ENCODE peak calls at places on chromosomes 4 and X, in nine cellular contexts. One of them, this sample, is unnamed.
A peak's percentile ranks its signal among the peaks of the same experiment; 100 is the strongest.

GRCh38 chr4:79227896-79228295 is 98.0 kb downstream of the NAA11 start:
- DNase-seq in body of pancreas: no peak
- DNase-seq in ACHN: no peak
- DNase-seq in COR-L47: no peak
- DNase-seq in esophagus muscularis mucosa: no peak
- DNase-seq in IMR-90: no peak
- DNase-seq in NCI-H2029: no peak
- DNase-seq in GM18507: no peak
- DNase-seq in sciatic nerve: no peak
- DNase-seq in this sample: no peak

GRCh38 chr4:10153161-10153560 is 36.6 kb upstream of the WDR1 start:
- DNase-seq in body of pancreas: no peak
- DNase-seq in ACHN: no peak
- DNase-seq in COR-L47: no peak
- DNase-seq in esophagus muscularis mucosa: no peak
- DNase-seq in IMR-90: no peak
- DNase-seq in NCI-H2029: no peak
- DNase-seq in GM18507: no peak
- DNase-seq in sciatic nerve: no peak
- DNase-seq in this sample: no peak

GRCh38 chr4:28562913-28563312 is 1702.3 kb downstream of the STIM2 start:
- DNase-seq in body of pancreas: no peak
- DNase-seq in ACHN: no peak
- DNase-seq in COR-L47: no peak
- DNase-seq in esophagus muscularis mucosa: no peak
- DNase-seq in IMR-90: no peak
- DNase-seq in NCI-H2029: no peak
- DNase-seq in GM18507: no peak
- DNase-seq in sciatic nerve: no peak
- DNase-seq in this sample: no peak

GRCh38 chrX:140510306-140510676 is 5.4 kb upstream of the SOX3 start:
- DNase-seq in body of pancreas: no peak
- DNase-seq in ACHN: no peak
- DNase-seq in COR-L47: no peak
- DNase-seq in esophagus muscularis mucosa: no peak
- DNase-seq in IMR-90: no peak
- DNase-seq in NCI-H2029: no peak
- DNase-seq in GM18507: no peak
- DNase-seq in sciatic nerve: no peak
- DNase-seq in this sample: no peak

GRCh38 chr4:24094726-24095125 is 204.9 kb upstream of the PPARGC1A start:
- DNase-seq in body of pancreas: no peak
- DNase-seq in ACHN: no peak
- DNase-seq in COR-L47: no peak
- DNase-seq in esophagus muscularis mucosa: no peak
- DNase-seq in IMR-90: peak; percentile 47
- DNase-seq in NCI-H2029: no peak
- DNase-seq in GM18507: no peak
- DNase-seq in sciatic nerve: no peak
- DNase-seq in this sample: no peak

GRCh38 chrX:140975472-140975871 is 26.9 kb upstream of the SPANXB1 start:
- DNase-seq in body of pancreas: no peak
- DNase-seq in ACHN: no peak
- DNase-seq in COR-L47: no peak
- DNase-seq in esophagus muscularis mucosa: no peak
- DNase-seq in IMR-90: no peak
- DNase-seq in NCI-H2029: no peak
- DNase-seq in GM18507: no peak
- DNase-seq in sciatic nerve: no peak
- DNase-seq in this sample: no peak

GRCh38 chr4:2417765-2418651 is at the start of gene ZFYVE28:
- DNase-seq in body of pancreas: no peak
- DNase-seq in ACHN: peak; percentile 16
- DNase-seq in COR-L47: no peak
- DNase-seq in esophagus muscularis mucosa: no peak
- DNase-seq in IMR-90: no peak
- DNase-seq in NCI-H2029: no peak
- DNase-seq in GM18507: no peak
- DNase-seq in sciatic nerve: peak; percentile 66
- DNase-seq in this sample: no peak

GRCh38 chr4:144363890-144364289 is 223.4 kb upstream of the GYPA start:
- DNase-seq in body of pancreas: no peak
- DNase-seq in ACHN: no peak
- DNase-seq in COR-L47: no peak
- DNase-seq in esophagus muscularis mucosa: no peak
- DNase-seq in IMR-90: no peak
- DNase-seq in NCI-H2029: no peak
- DNase-seq in GM18507: no peak
- DNase-seq in sciatic nerve: no peak
- DNase-seq in this sample: no peak

GRCh38 chrX:55663584-55663983 is 40.4 kb downstream of the FOXR2 start:
- DNase-seq in body of pancreas: no peak
- DNase-seq in ACHN: no peak
- DNase-seq in COR-L47: no peak
- DNase-seq in esophagus muscularis mucosa: no peak
- DNase-seq in IMR-90: no peak
- DNase-seq in NCI-H2029: no peak
- DNase-seq in GM18507: no peak
- DNase-seq in sciatic nerve: no peak
- DNase-seq in this sample: no peak

GRCh38 chr4:11805837-11806236 is 377.1 kb upstream of the HS3ST1 start:
- DNase-seq in body of pancreas: no peak
- DNase-seq in ACHN: peak; percentile 46
- DNase-seq in COR-L47: peak; percentile 16
- DNase-seq in esophagus muscularis mucosa: no peak
- DNase-seq in IMR-90: peak; percentile 1
- DNase-seq in NCI-H2029: no peak
- DNase-seq in GM18507: no peak
- DNase-seq in sciatic nerve: no peak
- DNase-seq in this sample: peak; percentile 41

GRCh38 chr4:85650908-85651307 is 176.0 kb downstream of the ARHGAP24 start:
- DNase-seq in body of pancreas: peak; percentile 34
- DNase-seq in ACHN: no peak
- DNase-seq in COR-L47: no peak
- DNase-seq in esophagus muscularis mucosa: no peak
- DNase-seq in IMR-90: no peak
- DNase-seq in NCI-H2029: no peak
- DNase-seq in GM18507: no peak
- DNase-seq in sciatic nerve: no peak
- DNase-seq in this sample: no peak

GRCh38 chr4:57943672-57944071 is 833.5 kb upstream of the IGFBP7 start:
- DNase-seq in body of pancreas: no peak
- DNase-seq in ACHN: no peak
- DNase-seq in COR-L47: no peak
- DNase-seq in esophagus muscularis mucosa: no peak
- DNase-seq in IMR-90: no peak
- DNase-seq in NCI-H2029: no peak
- DNase-seq in GM18507: no peak
- DNase-seq in sciatic nerve: no peak
- DNase-seq in this sample: no peak

GRCh38 chr4:185112104-185112503 is 31.0 kb upstream of the SLC25A4 start:
- DNase-seq in body of pancreas: peak; percentile 76
- DNase-seq in ACHN: peak; percentile 86
- DNase-seq in COR-L47: no peak
- DNase-seq in esophagus muscularis mucosa: no peak
- DNase-seq in IMR-90: peak; percentile 96
- DNase-seq in NCI-H2029: no peak
- DNase-seq in GM18507: no peak
- DNase-seq in sciatic nerve: no peak
- DNase-seq in this sample: peak; percentile 94

GRCh38 chr4:25658357-25658771 is 2.7 kb downstream of the SLC34A2 start:
- DNase-seq in body of pancreas: no peak
- DNase-seq in ACHN: no peak
- DNase-seq in COR-L47: no peak
- DNase-seq in esophagus muscularis mucosa: no peak
- DNase-seq in IMR-90: no peak
- DNase-seq in NCI-H2029: no peak
- DNase-seq in GM18507: no peak
- DNase-seq in sciatic nerve: no peak
- DNase-seq in this sample: no peak

GRCh38 chr4:7309636-7310035 is 117.3 kb downstream of the SORCS2 start:
- DNase-seq in body of pancreas: no peak
- DNase-seq in ACHN: no peak
- DNase-seq in COR-L47: no peak
- DNase-seq in esophagus muscularis mucosa: no peak
- DNase-seq in IMR-90: no peak
- DNase-seq in NCI-H2029: no peak
- DNase-seq in GM18507: no peak
- DNase-seq in sciatic nerve: no peak
- DNase-seq in this sample: no peak

GRCh38 chr4:106694232-106694631 is 325.7 kb upstream of the GIMD1 start:
- DNase-seq in body of pancreas: no peak
- DNase-seq in ACHN: no peak
- DNase-seq in COR-L47: no peak
- DNase-seq in esophagus muscularis mucosa: no peak
- DNase-seq in IMR-90: no peak
- DNase-seq in NCI-H2029: no peak
- DNase-seq in GM18507: no peak
- DNase-seq in sciatic nerve: no peak
- DNase-seq in this sample: no peak

GRCh38 chr4:185587444-185588161 is 52.3 kb upstream of the PDLIM3 start:
- DNase-seq in body of pancreas: no peak
- DNase-seq in ACHN: no peak
- DNase-seq in COR-L47: no peak
- DNase-seq in esophagus muscularis mucosa: no peak
- DNase-seq in IMR-90: peak; percentile 68
- DNase-seq in NCI-H2029: no peak
- DNase-seq in GM18507: peak; percentile 51
- DNase-seq in sciatic nerve: no peak
- DNase-seq in this sample: no peak

GRCh38 chr4:7529368-7529923 is 94.7 kb upstream of the PSAPL1 start:
- DNase-seq in body of pancreas: no peak
- DNase-seq in ACHN: no peak
- DNase-seq in COR-L47: no peak
- DNase-seq in esophagus muscularis mucosa: no peak
- DNase-seq in IMR-90: no peak
- DNase-seq in NCI-H2029: no peak
- DNase-seq in GM18507: no peak
- DNase-seq in sciatic nerve: no peak
- DNase-seq in this sample: no peak

GRCh38 chr4:41787931-41788330 is 39.4 kb upstream of the PHOX2B start:
- DNase-seq in body of pancreas: no peak
- DNase-seq in ACHN: no peak
- DNase-seq in COR-L47: no peak
- DNase-seq in esophagus muscularis mucosa: no peak
- DNase-seq in IMR-90: no peak
- DNase-seq in NCI-H2029: no peak
- DNase-seq in GM18507: no peak
- DNase-seq in sciatic nerve: no peak
- DNase-seq in this sample: no peak

GRCh38 chr4:74038161-74039064 is at the start of gene CXCL3:
- DNase-seq in body of pancreas: peak; percentile 76
- DNase-seq in ACHN: peak; percentile 71
- DNase-seq in COR-L47: no peak
- DNase-seq in esophagus muscularis mucosa: no peak
- DNase-seq in IMR-90: peak; percentile 40
- DNase-seq in NCI-H2029: no peak
- DNase-seq in GM18507: no peak
- DNase-seq in sciatic nerve: peak; percentile 84
- DNase-seq in this sample: peak; percentile 71

GRCh38 chr4:10023806-10024205 is 2.5 kb upstream of the SLC2A9 start:
- DNase-seq in body of pancreas: no peak
- DNase-seq in ACHN: no peak
- DNase-seq in COR-L47: no peak
- DNase-seq in esophagus muscularis mucosa: no peak
- DNase-seq in IMR-90: peak; percentile 51
- DNase-seq in NCI-H2029: no peak
- DNase-seq in GM18507: no peak
- DNase-seq in sciatic nerve: no peak
- DNase-seq in this sample: no peak

GRCh38 chr4:105709081-105709450 is 482 bp downstream of the GSTCD start:
- DNase-seq in body of pancreas: peak; percentile 14
- DNase-seq in ACHN: peak; percentile 44
- DNase-seq in COR-L47: peak; percentile 12
- DNase-seq in esophagus muscularis mucosa: no peak
- DNase-seq in IMR-90: no peak
- DNase-seq in NCI-H2029: no peak
- DNase-seq in GM18507: no peak
- DNase-seq in sciatic nerve: no peak
- DNase-seq in this sample: peak; percentile 41

GRCh38 chrX:15310117-15310516 is 5.3 kb downstream of the ASB11 start:
- DNase-seq in body of pancreas: peak; percentile 68
- DNase-seq in ACHN: no peak
- DNase-seq in COR-L47: peak; percentile 64
- DNase-seq in esophagus muscularis mucosa: no peak
- DNase-seq in IMR-90: peak; percentile 6
- DNase-seq in NCI-H2029: peak; percentile 41
- DNase-seq in GM18507: no peak
- DNase-seq in sciatic nerve: no peak
- DNase-seq in this sample: no peak

GRCh38 chr4:2436301-2436700 is 17.5 kb downstream of the CFAP99 start:
- DNase-seq in body of pancreas: no peak
- DNase-seq in ACHN: no peak
- DNase-seq in COR-L47: no peak
- DNase-seq in esophagus muscularis mucosa: no peak
- DNase-seq in IMR-90: no peak
- DNase-seq in NCI-H2029: no peak
- DNase-seq in GM18507: no peak
- DNase-seq in sciatic nerve: no peak
- DNase-seq in this sample: peak; percentile 25

GRCh38 chr4:7217453-7218310 is 25.3 kb downstream of the SORCS2 start:
- DNase-seq in body of pancreas: no peak
- DNase-seq in ACHN: no peak
- DNase-seq in COR-L47: no peak
- DNase-seq in esophagus muscularis mucosa: no peak
- DNase-seq in IMR-90: no peak
- DNase-seq in NCI-H2029: no peak
- DNase-seq in GM18507: no peak
- DNase-seq in sciatic nerve: no peak
- DNase-seq in this sample: peak; percentile 38